ENCODE peak calls at places on chromosome 13, in five cellular contexts. H is HTR-8/SVneo, N is amniotic stem cell, Y is activated T-cell treated with anti-CD3 and anti-CD28 coated beads for 1 hour, Q is cardiac fibroblast. M is an unnamed sample.

GRCh38 chr13:99982741-99983400 is 1.3 kb downstream of the ZIC2 start:
- DNase-seq in H (no peak), N (no peak), Y (no peak), Q (no peak), M (no peak)

GRCh38 chr13:47399599-47399998 is 502.7 kb upstream of the HTR2A start:
- DNase-seq in H (no peak), N (no peak), Y (no peak), Q (no peak), M (no peak)

GRCh38 chr13:113672002-113672651 is 5.1 kb downstream of the GRK1 start:
- DNase-seq in H (no peak), N (no peak), Y (no peak), Q (no peak), M (no peak)

GRCh38 chr13:79585033-79585432 is 104.1 kb downstream of the NDFIP2 start:
- DNase-seq in H (no peak), N (no peak), Y (no peak), Q (no peak), M (no peak)

GRCh38 chr13:112638919-112639318 is 50.9 kb upstream of the ATP11A start:
- DNase-seq in H (no peak), N (no peak), Y (no peak), Q (no peak), M (no peak)

GRCh38 chr13:24716011-24716410 is 35.8 kb downstream of the ATP12A start:
- DNase-seq in H (no peak), N (no peak), Y (no peak), Q (no peak), M (no peak)

GRCh38 chr13:100434010-100434763 is 154.4 kb downstream of the GGACT start:
- DNase-seq in H (peak), N (no peak), Y (no peak), Q (peak), M (no peak)

GRCh38 chr13:98239156-98240076 is 62.3 kb upstream of the RNF113B start:
- DNase-seq in H (no peak), N (no peak), Y (no peak), Q (no peak), M (no peak)

GRCh38 chr13:97880298-97880675 is 73.2 kb upstream of the IPO5 start:
- DNase-seq in H (no peak), N (no peak), Y (no peak), Q (no peak), M (no peak)

GRCh38 chr13:24709186-24709913 is 29.1 kb downstream of the ATP12A start:
- DNase-seq in H (no peak), N (no peak), Y (peak), Q (no peak), M (peak)

M was measured in stimulated activated naive B cell treated with anti-CD40 and anti-IgM and Interleukin-4, amounts not matched to agents 10 μg/mL and 1 μg/mL and 100 μg/mL, for 72 hours.